ENCODE peak calls at places on chromosome 14, in five cellular contexts. Z is SK-N-SH, K is GM12878, Y is HepG2, V is H1. N is an unnamed sample.

GRCh38 chr14:91413547-91414474 is 3.8 kb downstream of the CCDC88C start:
- DNase-seq in Z (no peak), K (no peak), Y (no peak), V (peak), N (no peak)

GRCh38 chr14:102479777-102480176 is 29.8 kb downstream of the ANKRD9 start:
- DNase-seq in Z (peak), K (no peak), Y (no peak), V (no peak), N (no peak)

GRCh38 chr14:61558271-61558670 is 137.0 kb upstream of the HIF1A start:
- DNase-seq in Z (no peak), K (no peak), Y (no peak), V (no peak), N (no peak)

GRCh38 chr14:77098470-77099353 is 654 bp downstream of the CIPC start:
- DNase-seq in Z (peak), K (no peak), Y (no peak), V (no peak), N (no peak)

GRCh38 chr14:76168531-76168930 is 16.8 kb downstream of the GPATCH2L start:
- DNase-seq in Z (no peak), K (no peak), Y (no peak), V (no peak), N (no peak)

GRCh38 chr14:33880330-33880729 is 70.5 kb downstream of the EGLN3 start:
- DNase-seq in Z (no peak), K (no peak), Y (no peak), V (no peak), N (no peak)

GRCh38 chr14:56885795-56886194 is 75.5 kb upstream of the OTX2 start:
- DNase-seq in Z (no peak), K (no peak), Y (no peak), V (no peak), N (no peak)

GRCh38 chr14:31766315-31766892 is 205.2 kb downstream of the NUBPL start:
- DNase-seq in Z (no peak), K (no peak), Y (peak), V (no peak), N (no peak)

GRCh38 chr14:23366163-23366921 is 1.4 kb upstream of the EFS start:
- DNase-seq in Z (peak), K (no peak), Y (no peak), V (no peak), N (no peak)

GRCh38 chr14:58199726-58200479 is at the start of gene ACTR10:
- DNase-seq in Z (peak), K (peak), Y (peak), V (peak), N (peak)

GRCh38 chr14:69281450-69282169 is 21.7 kb downstream of the GALNT16 start:
- DNase-seq in Z (no peak), K (no peak), Y (no peak), V (no peak), N (no peak)

GRCh38 chr14:50106178-50106577 is 10.2 kb downstream of the VCPKMT start:
- DNase-seq in Z (no peak), K (no peak), Y (no peak), V (no peak), N (no peak)

GRCh38 chr14:90381999-90382451 is 14.8 kb upstream of the CALM1 start:
- DNase-seq in Z (peak), K (no peak), Y (peak), V (no peak), N (no peak)

GRCh38 chr14:22488522-22489246 is 100.3 kb downstream of the DAD1 start:
- DNase-seq in Z (no peak), K (peak), Y (no peak), V (no peak), N (no peak)

GRCh38 chr14:35932659-35933159 is 106.6 kb downstream of the BRMS1L start:
- DNase-seq in Z (no peak), K (peak), Y (no peak), V (no peak), N (no peak)

GRCh38 chr14:93956514-93957332 is 19.6 kb downstream of the ASB2 start:
- DNase-seq in Z (no peak), K (no peak), Y (no peak), V (no peak), N (no peak)

GRCh38 chr14:103107941-103108748 is 13.6 kb downstream of the EXOC3L4 start:
- DNase-seq in Z (no peak), K (no peak), Y (no peak), V (no peak), N (peak)

GRCh38 chr14:93533864-93534263 is 103.1 kb downstream of the UNC79 start:
- DNase-seq in Z (no peak), K (peak), Y (no peak), V (no peak), N (no peak)

GRCh38 chr14:72513994-72514659 is 379.8 kb downstream of the DPF3 start:
- DNase-seq in Z (peak), K (no peak), Y (peak), V (no peak), N (peak)

GRCh38 chr14:89534896-89535615 is 118.0 kb upstream of the FOXN3 start:
- DNase-seq in Z (no peak), K (no peak), Y (no peak), V (no peak), N (no peak)

GRCh38 chr14:98721061-98721460 is 550.9 kb downstream of the BCL11B start:
- DNase-seq in Z (no peak), K (no peak), Y (no peak), V (no peak), N (no peak)

GRCh38 chr14:99136401-99136800 is 135.6 kb downstream of the BCL11B start:
- DNase-seq in Z (no peak), K (no peak), Y (no peak), V (no peak), N (no peak)

GRCh38 chr14:76498976-76499375 is 123.0 kb downstream of the ESRRB start:
- DNase-seq in Z (no peak), K (no peak), Y (no peak), V (no peak), N (no peak)

GRCh38 chr14:26598672-26599131 is 869 bp upstream of the NOVA1 start:
- DNase-seq in Z (peak), K (no peak), Y (no peak), V (no peak), N (no peak)

GRCh38 chr14:59069455-59069854 is 119.0 kb upstream of the DAAM1 start:
- DNase-seq in Z (no peak), K (no peak), Y (peak), V (no peak), N (no peak)

GRCh38 chr14:91067186-91067585 is 6.7 kb upstream of the RPS6KA5 start:
- DNase-seq in Z (no peak), K (no peak), Y (no peak), V (no peak), N (no peak)

GRCh38 chr14:57769863-57770523 is 95.9 kb downstream of the SLC35F4 start:
- DNase-seq in Z (no peak), K (no peak), Y (no peak), V (no peak), N (no peak)

GRCh38 chr14:69404478-69404877 is 6.0 kb downstream of the SLC39A9 start:
- DNase-seq in Z (no peak), K (no peak), Y (no peak), V (no peak), N (no peak)

GRCh38 chr14:99602054-99602787 is 1.8 kb downstream of the CCDC85C start:
- DNase-seq in Z (no peak), K (no peak), Y (peak), V (no peak), N (no peak)

GRCh38 chr14:68318788-68319187 is 474.1 kb downstream of the ZFP36L1 start:
- DNase-seq in Z (no peak), K (no peak), Y (no peak), V (no peak), N (no peak)

GRCh38 chr14:38248629-38249028 is 7.3 kb downstream of the CLEC14A start:
- DNase-seq in Z (no peak), K (no peak), Y (peak), V (no peak), N (no peak)

GRCh38 chr14:28821993-28822392 is 55.4 kb downstream of the FOXG1 start:
- DNase-seq in Z (no peak), K (no peak), Y (no peak), V (no peak), N (no peak)

GRCh38 chr14:93946104-93946503 is 19.0 kb downstream of the FAM181A start:
- DNase-seq in Z (no peak), K (no peak), Y (no peak), V (no peak), N (no peak)

GRCh38 chr14:58296731-58297130 is 1.6 kb upstream of the ARID4A start:
- DNase-seq in Z (no peak), K (no peak), Y (no peak), V (no peak), N (no peak)

GRCh38 chr14:99726538-99727095 is 42.5 kb downstream of the CYP46A1 start:
- DNase-seq in Z (no peak), K (no peak), Y (no peak), V (no peak), N (no peak)

GRCh38 chr14:105307052-105307727 is 6.4 kb upstream of the BRF1 start:
- DNase-seq in Z (peak), K (no peak), Y (no peak), V (no peak), N (no peak)

GRCh38 chr14:70648374-70648773 is 6.7 kb downstream of the TTC9 start:
- DNase-seq in Z (no peak), K (no peak), Y (no peak), V (no peak), N (no peak)

GRCh38 chr14:70649803-70650202 is 8.1 kb downstream of the TTC9 start:
- DNase-seq in Z (no peak), K (no peak), Y (no peak), V (no peak), N (no peak)

GRCh38 chr14:70644016-70644415 is 2.3 kb downstream of the TTC9 start:
- DNase-seq in Z (no peak), K (no peak), Y (no peak), V (no peak), N (no peak)

GRCh38 chr14:70645892-70646291 is 4.2 kb downstream of the TTC9 start:
- DNase-seq in Z (no peak), K (no peak), Y (no peak), V (no peak), N (no peak)

GRCh38 chr14:70646705-70647104 is 5.0 kb downstream of the TTC9 start:
- DNase-seq in Z (no peak), K (no peak), Y (no peak), V (no peak), N (no peak)
- TF ChIP-seq MAX in Z (no peak), K (no peak), Y (no peak), V (no peak), N (no peak)

GRCh38 chr14:66345986-66346385 is 140.2 kb upstream of the CCDC196 start:
- DNase-seq in Z (no peak), K (no peak), Y (no peak), V (no peak), N (no peak)

DNA sequence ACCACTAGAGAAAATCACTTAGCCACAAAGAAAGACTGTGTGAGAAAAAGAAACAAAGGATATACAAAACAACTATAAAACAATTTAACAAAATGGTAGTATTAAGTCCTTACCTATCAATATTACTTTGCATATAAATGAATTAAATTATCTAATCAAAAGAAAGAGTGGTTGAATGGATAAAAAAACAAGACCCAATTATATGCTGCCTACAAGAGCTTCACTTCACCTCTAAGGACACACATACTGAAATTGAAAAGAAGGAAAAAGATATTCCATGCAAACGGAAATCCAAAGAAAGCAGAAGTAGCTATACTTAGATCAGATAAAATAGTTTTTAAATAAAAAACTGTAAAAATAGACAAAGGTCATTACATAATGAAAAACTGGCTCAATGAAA is 134.9 kb upstream of the CCDC196 start:
- DNase-seq in Z (no peak), K (no peak), Y (no peak), V (no peak), N (no peak)
- TF ChIP-seq RFX5 in Z (no peak), K (no peak), Y (no peak), V (no peak), N (no peak)

GRCh38 chr14:64973026-64973442 is 898 bp upstream of the RAB15 start:
- DNase-seq in Z (no peak), K (no peak), Y (peak), V (no peak), N (no peak)

GRCh38 chr14:64970776-64971451 is 1.2 kb downstream of the RAB15 start:
- DNase-seq in Z (no peak), K (no peak), Y (no peak), V (no peak), N (peak)

GRCh38 chr14:64973826-64974225 is 1.7 kb upstream of the RAB15 start:
- DNase-seq in Z (no peak), K (no peak), Y (no peak), V (no peak), N (no peak)

GRCh38 chr14:64971452-64971889 is 665 bp downstream of the RAB15 start:
- DNase-seq in Z (no peak), K (no peak), Y (no peak), V (no peak), N (no peak)

GRCh38 chr14:64971890-64972785 is at the start of gene RAB15:
- DNase-seq in Z (peak), K (no peak), Y (no peak), V (no peak), N (peak)
- TF ChIP-seq MAX in Z (no peak), K (no peak), Y (no peak), V (no peak), N (no peak)

GRCh38 chr14:67137744-67138371 is 51.4 kb upstream of the GARIN2 start:
- DNase-seq in Z (peak), K (no peak), Y (no peak), V (no peak), N (peak)
- TF ChIP-seq RFX5 in Z (no peak), K (no peak), Y (no peak), V (no peak), N (no peak)

GRCh38 chr14:65356327-65356836 is 56.1 kb upstream of the FUT8 start:
- DNase-seq in Z (no peak), K (no peak), Y (peak), V (peak), N (peak)

GRCh38 chr14:65354131-65354530 is 58.4 kb upstream of the FUT8 start:
- DNase-seq in Z (no peak), K (no peak), Y (no peak), V (no peak), N (no peak)

GRCh38 chr14:65359503-65359902 is 53.0 kb upstream of the FUT8 start:
- DNase-seq in Z (no peak), K (no peak), Y (peak), V (no peak), N (no peak)

GRCh38 chr14:65354715-65355114 is 57.8 kb upstream of the FUT8 start:
- DNase-seq in Z (no peak), K (no peak), Y (no peak), V (no peak), N (no peak)

DNA sequence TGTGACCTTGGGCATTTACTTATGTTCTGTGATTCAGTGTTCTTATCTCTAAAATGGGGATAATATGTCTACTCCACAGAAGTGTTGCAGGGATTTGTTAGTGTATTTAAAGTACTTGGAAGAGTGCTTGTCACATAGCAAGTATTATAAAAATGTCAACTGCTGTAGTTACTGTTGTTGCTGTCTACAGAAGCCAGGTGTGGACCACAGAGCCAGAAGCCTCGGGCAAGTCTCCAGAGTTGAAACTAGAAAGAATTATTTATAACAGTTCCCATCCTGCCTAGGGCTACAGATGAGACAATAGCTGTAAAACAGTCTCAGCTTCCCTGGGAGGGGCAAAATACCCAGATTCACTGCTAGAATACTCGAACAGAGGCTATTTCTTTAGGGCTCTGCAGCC is 55.4 kb upstream of the FUT8 start:
- DNase-seq in Z (no peak), K (no peak), Y (no peak), V (no peak), N (no peak)
- TF ChIP-seq MAX in Z (no peak), K (no peak), Y (no peak), V (no peak), N (no peak)

DNA sequence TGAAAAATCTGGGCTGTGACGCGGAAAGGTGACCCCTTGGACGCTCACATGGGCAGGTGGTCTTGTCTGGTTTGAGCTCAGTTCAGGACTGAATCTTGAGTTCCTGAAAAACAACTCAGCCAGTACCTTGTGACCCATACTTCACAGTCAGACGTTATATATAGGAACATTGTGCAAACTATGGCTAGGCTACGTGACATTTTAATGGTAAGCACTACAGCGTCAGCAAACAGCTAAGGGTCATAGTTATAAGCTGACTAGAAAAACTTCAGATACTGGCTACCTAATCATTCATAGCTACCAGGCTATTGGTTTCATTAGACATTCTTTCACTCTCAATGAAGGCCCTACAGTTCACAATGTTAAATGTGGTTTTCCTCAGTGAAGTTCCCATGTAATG is 14.8 kb upstream of the EDDM3A start:
- DNase-seq in Z (no peak), K (no peak), Y (no peak), V (no peak), N (no peak)
- TF ChIP-seq RFX5 in Z (no peak), K (no peak), Y (no peak), V (no peak), N (no peak)

GRCh38 chr14:55572578-55572977 is 7.4 kb upstream of the KTN1 start:
- DNase-seq in Z (peak), K (no peak), Y (peak), V (no peak), N (no peak)
- TF ChIP-seq MAX in Z (no peak), K (no peak), Y (no peak), V (no peak), N (no peak)

DNA sequence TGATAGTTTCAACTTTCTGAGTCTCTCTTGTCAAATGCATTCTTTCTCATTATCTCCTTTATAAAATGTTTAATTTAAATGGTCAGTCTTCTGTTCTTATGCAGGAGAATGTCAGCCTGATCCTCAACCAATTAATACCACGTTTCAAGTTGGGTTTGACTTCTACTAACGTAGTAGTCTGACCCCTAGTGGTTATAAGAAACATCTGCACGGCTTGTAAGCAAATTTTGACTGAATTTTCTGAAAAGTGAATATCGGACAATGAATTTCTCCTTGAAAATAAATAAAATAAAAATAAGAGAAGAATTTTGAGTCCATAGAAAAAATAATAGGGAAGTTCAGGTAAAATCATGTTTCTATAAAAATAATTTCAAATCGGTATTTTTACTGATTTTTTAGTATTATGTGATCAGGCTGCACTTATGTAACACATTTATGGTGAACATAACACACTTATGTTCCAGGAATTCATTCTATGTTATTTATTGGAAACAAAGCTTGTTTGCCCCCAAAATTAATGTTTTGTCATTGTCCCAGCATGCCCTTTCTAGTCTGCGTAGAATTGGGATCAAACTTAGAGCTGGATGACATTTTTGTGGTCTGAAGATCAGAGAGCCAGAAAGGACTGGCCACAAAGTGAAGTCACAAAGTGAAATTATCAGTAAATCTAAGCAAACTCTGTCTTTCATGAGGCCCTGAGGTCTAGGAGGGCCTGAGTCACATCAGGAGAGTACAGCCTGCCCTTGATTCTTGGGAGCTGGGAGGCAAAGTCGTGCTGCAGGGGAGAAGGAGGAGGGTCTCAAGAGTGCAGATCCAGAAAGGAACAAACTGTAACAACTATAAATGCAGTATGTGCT is 101.2 kb upstream of the STXBP6 start:
- DNase-seq in Z (peak), K (peak), Y (peak), V (no peak), N (peak)
- TF ChIP-seq RFX5 in Z (no peak), K (no peak), Y (no peak), V (no peak), N (no peak)

GRCh38 chr14:95274874-95275273 is 44.8 kb downstream of the CLMN start:
- DNase-seq in Z (no peak), K (no peak), Y (no peak), V (no peak), N (no peak)
- TF ChIP-seq MAX in Z (no peak), K (no peak), Y (no peak), V (no peak), N (no peak)

N was measured in A549.